ENCODE peak calls at places on chromosomes 2 and 18, in five cellular contexts. H is left lobe of liver; C is Daoy; I is activated naive CD4-positive, alpha-beta T cell treated with Interleukin-2 at 50 U/mL for 16 hours; L is stimulated activated CD8-positive, alpha-beta memory T cell treated with anti-CD3 and anti-CD28 coated beads, Interleukin-12 subunit alpha, Interleukin-12 subunit beta, amount 100 ng/mL, for 4 hours. V is an unnamed sample.

GRCh38 chr2:30400151-30400954 is 46.7 kb upstream of the LCLAT1 start:
- DNase-seq in H (no peak), L (no peak), I (no peak), C (no peak), V (no peak)

GRCh38 chr2:59458862-59459261 is 1094.6 kb downstream of the BCL11A start:
- DNase-seq in C (no peak), H (no peak), L (no peak), I (no peak), V (no peak)

GRCh38 chr18:78743078-78743477 is 236.5 kb upstream of the SALL3 start:
- DNase-seq in I (no peak), C (no peak), L (no peak), H (peak), V (no peak)

GRCh38 chr2:222756951-222757645 is 85.6 kb downstream of the MOGAT1 start:
- DNase-seq in H (no peak), L (no peak), C (peak), I (no peak), V (peak)

GRCh38 chr2:159064446-159065301 is 96.2 kb downstream of the TANC1 start:
- DNase-seq in C (no peak), L (no peak), H (no peak), I (no peak), V (no peak)

GRCh38 chr2:168730391-168730790 is 72.0 kb upstream of the NOSTRIN start:
- DNase-seq in L (no peak), C (peak), I (no peak), H (no peak), V (no peak)

GRCh38 chr2:113198790-113199612 is 25.2 kb downstream of the PSD4 start:
- DNase-seq in C (peak), H (peak), I (peak), L (peak), V (peak)

GRCh38 chr2:172937884-172938712 is 137.5 kb upstream of the MAP3K20 start:
- DNase-seq in L (no peak), C (no peak), I (no peak), H (no peak), V (no peak)

GRCh38 chr18:36350839-36351474 is 53.4 kb downstream of the FHOD3 start:
- DNase-seq in I (no peak), H (no peak), C (no peak), L (no peak), V (no peak)

GRCh38 chr18:22124970-22125369 is 44.4 kb upstream of the GATA6 start:
- DNase-seq in C (no peak), H (no peak), I (no peak), L (no peak), V (no peak)

GRCh38 chr2:177281400-177282021 is 17.0 kb upstream of the NFE2L2 start:
- DNase-seq in L (no peak), I (no peak), H (no peak), C (no peak), V (no peak)

GRCh38 chr18:35484034-35484433 is 13.7 kb downstream of the INO80C start:
- DNase-seq in C (no peak), L (no peak), I (no peak), H (no peak), V (no peak)